ENCODE peak calls at places on chromosomes 2 and 18, in nine cellular contexts. C, K, W, E, Z, O, T, Y and Q are unnamed samples.

GRCh38 chr2:91442246-91442905 is 2750.9 kb downstream of the RPIA start:
- DNase-seq in O (no peak), C (no peak), Z (no peak), E (no peak), T (no peak), Y (no peak), W (no peak), K (peak; percentile 15), Q (no peak)

GRCh38 chr2:43842866-43843226 is 4.1 kb downstream of the ABCG8 start:
- DNase-seq in E (no peak), Y (no peak), O (no peak), C (no peak), T (no peak), W (no peak), Z (no peak), K (no peak), Q (no peak)

GRCh38 chr2:5236308-5236707 is 455.9 kb upstream of the SOX11 start:
- DNase-seq in Y (no peak), T (no peak), O (no peak), K (no peak), Z (no peak), C (no peak), E (no peak), W (no peak), Q (peak; percentile 35)

GRCh38 chr2:172330060-172330671 is 97.2 kb upstream of the ITGA6 start:
- DNase-seq in T (no peak), E (no peak), O (peak; percentile 63), Z (no peak), C (no peak), K (no peak), Y (no peak), W (no peak), Q (no peak)

GRCh38 chr18:40926679-40927078 is 1028.4 kb upstream of the PIK3C3 start:
- DNase-seq in O (no peak), K (no peak), W (no peak), E (no peak), Y (no peak), C (no peak), Z (no peak), T (no peak), Q (no peak)

GRCh38 chr2:166959556-166959955 is 71.3 kb downstream of the XIRP2 start:
- DNase-seq in Y (no peak), K (no peak), Z (no peak), E (no peak), C (no peak), W (no peak), T (no peak), O (no peak), Q (no peak)

GRCh38 chr2:201204655-201205515 is 21.9 kb downstream of the CASP10 start:
- DNase-seq in C (no peak), Z (no peak), K (no peak), E (no peak), T (no peak), O (no peak), Y (no peak), W (no peak), Q (no peak)

GRCh38 chr2:8605350-8606065 is 76.3 kb upstream of the ID2 start:
- DNase-seq in W (no peak), Z (no peak), C (peak; percentile 59), K (no peak), E (no peak), Y (no peak), O (peak; percentile 8), T (no peak), Q (no peak)

GRCh38 chr2:155633887-155634570 is 698.5 kb downstream of the NR4A2 start:
- DNase-seq in E (no peak), C (no peak), W (no peak), K (no peak), Z (no peak), O (no peak), Y (no peak), T (no peak), Q (no peak)

GRCh38 chr2:221001377-221001776 is 570.7 kb downstream of the EPHA4 start:
- DNase-seq in Y (no peak), W (no peak), C (no peak), T (no peak), O (no peak), E (no peak), Z (no peak), K (no peak), Q (no peak)

GRCh38 chr2:66714651-66715050 is 279.7 kb downstream of the MEIS1 start:
- DNase-seq in Y (no peak), E (no peak), T (no peak), K (no peak), C (peak; percentile 4), O (no peak), Z (no peak), W (no peak), Q (no peak)

GRCh38 chr2:64453710-64454315 is at the start of gene LGALSL:
- DNase-seq in C (no peak), Y (peak; percentile 56), K (peak; percentile 78), E (no peak), T (peak; percentile 14), W (no peak), O (peak; percentile 57), Z (peak; percentile 27), Q (no peak)

GRCh38 chr2:150485871-150486538 is 1.5 kb downstream of the RND3 start:
- DNase-seq in Z (peak; percentile 50), E (peak; percentile 47), T (no peak), Y (no peak), O (peak; percentile 87), C (peak; percentile 74), W (no peak), K (peak; percentile 81), Q (no peak)

GRCh38 chr18:60413944-60414547 is 41.5 kb upstream of the MC4R start:
- DNase-seq in W (no peak), O (peak; percentile 7), E (no peak), T (peak; percentile 5), C (peak; percentile 2), Z (no peak), K (no peak), Y (no peak), Q (peak; percentile 11)